ENCODE peak calls at places on chromosomes 1 and 21, in ten cellular contexts. J is thoracic aorta, R is suprapubic skin, Z is astrocyte of the spinal cord, V is choroid plexus epithelial cell, U is GM12865, I is AG04450, M is ovary, D is left ventricle myocardium inferior, T is cardiac fibroblast. N is an unnamed sample.
A peak's percentile ranks its signal among the peaks of the same experiment; 100 is the strongest.

GRCh38 chr1:44826375-44827196 is 16.5 kb downstream of the PTCH2 start:
- DNase-seq in V (peak; percentile 38), T (peak; percentile 91), U (no peak), D (peak; percentile 75), I (no peak), R (peak; percentile 77), Z (no peak), M (peak; percentile 54), J (no peak), N (no peak)

GRCh38 chr1:18653375-18653774 is 22.7 kb downstream of the PAX7 start:
- DNase-seq in T (no peak), J (no peak), V (no peak), I (no peak), U (no peak), M (no peak), D (no peak), Z (no peak), R (no peak), N (no peak)

GRCh38 chr1:63955746-63956145 is 181.9 kb downstream of the ROR1 start:
- DNase-seq in T (no peak), J (no peak), M (no peak), U (no peak), I (no peak), Z (no peak), D (no peak), R (no peak), V (no peak), N (no peak)

GRCh38 chr1:40312238-40313205 is 4.6 kb downstream of the COL9A2 start:
- DNase-seq in R (no peak), J (no peak), V (no peak), I (no peak), T (no peak), D (peak; percentile 45), Z (no peak), U (peak; percentile 92), M (no peak), N (no peak)

GRCh38 chr1:151436985-151437384 is 22.3 kb downstream of the POGZ start:
- DNase-seq in J (no peak), T (no peak), V (no peak), M (no peak), I (no peak), Z (no peak), U (no peak), D (no peak), R (no peak), N (no peak)

GRCh38 chr1:17866451-17867029 is 111.4 kb downstream of the ACTL8 start:
- DNase-seq in V (peak; percentile 83), M (no peak), R (no peak), I (peak; percentile 72), U (no peak), T (peak; percentile 81), D (no peak), J (no peak), Z (peak; percentile 79), N (peak; percentile 85)

GRCh38 chr21:17270234-17270633 is 242.6 kb upstream of the CXADR start:
- DNase-seq in Z (peak; percentile 74), I (peak; percentile 1), M (peak; percentile 59), J (no peak), R (no peak), T (peak; percentile 80), D (peak; percentile 20), U (no peak), V (peak; percentile 85), N (peak; percentile 36)

GRCh38 chr1:21929951-21930615 is 7.0 kb downstream of the HSPG2 start:
- DNase-seq in U (no peak), I (no peak), T (peak; percentile 45), Z (no peak), M (no peak), R (no peak), V (no peak), D (no peak), J (no peak), N (peak; percentile 85)

GRCh38 chr1:178096421-178096820 is 2.5 kb downstream of the RASAL2 start:
- DNase-seq in R (no peak), V (peak; percentile 32), U (no peak), T (peak; percentile 19), Z (no peak), M (no peak), I (no peak), D (no peak), J (no peak), N (no peak)

GRCh38 chr1:178094752-178095645 is 1.1 kb downstream of the RASAL2 start:
- DNase-seq in Z (peak; percentile 50), J (no peak), V (peak; percentile 55), I (no peak), T (peak; percentile 45), U (no peak), R (no peak), M (no peak), D (no peak), N (peak; percentile 47)

GRCh38 chr1:178091986-178092745 is 1.7 kb upstream of the RASAL2 start:
- DNase-seq in R (no peak), M (no peak), Z (no peak), U (no peak), T (peak; percentile 73), V (peak; percentile 63), J (no peak), I (no peak), D (no peak), N (peak; percentile 68)

GRCh38 chr1:178093150-178093957 is 550 bp upstream of the RASAL2 start:
- DNase-seq in J (peak; percentile 61), Z (peak; percentile 97), U (peak; percentile 86), T (peak; percentile 98), V (peak; percentile 98), I (peak; percentile 91), D (peak; percentile 93), R (peak; percentile 94), M (peak; percentile 91), N (peak; percentile 97)

DNA sequence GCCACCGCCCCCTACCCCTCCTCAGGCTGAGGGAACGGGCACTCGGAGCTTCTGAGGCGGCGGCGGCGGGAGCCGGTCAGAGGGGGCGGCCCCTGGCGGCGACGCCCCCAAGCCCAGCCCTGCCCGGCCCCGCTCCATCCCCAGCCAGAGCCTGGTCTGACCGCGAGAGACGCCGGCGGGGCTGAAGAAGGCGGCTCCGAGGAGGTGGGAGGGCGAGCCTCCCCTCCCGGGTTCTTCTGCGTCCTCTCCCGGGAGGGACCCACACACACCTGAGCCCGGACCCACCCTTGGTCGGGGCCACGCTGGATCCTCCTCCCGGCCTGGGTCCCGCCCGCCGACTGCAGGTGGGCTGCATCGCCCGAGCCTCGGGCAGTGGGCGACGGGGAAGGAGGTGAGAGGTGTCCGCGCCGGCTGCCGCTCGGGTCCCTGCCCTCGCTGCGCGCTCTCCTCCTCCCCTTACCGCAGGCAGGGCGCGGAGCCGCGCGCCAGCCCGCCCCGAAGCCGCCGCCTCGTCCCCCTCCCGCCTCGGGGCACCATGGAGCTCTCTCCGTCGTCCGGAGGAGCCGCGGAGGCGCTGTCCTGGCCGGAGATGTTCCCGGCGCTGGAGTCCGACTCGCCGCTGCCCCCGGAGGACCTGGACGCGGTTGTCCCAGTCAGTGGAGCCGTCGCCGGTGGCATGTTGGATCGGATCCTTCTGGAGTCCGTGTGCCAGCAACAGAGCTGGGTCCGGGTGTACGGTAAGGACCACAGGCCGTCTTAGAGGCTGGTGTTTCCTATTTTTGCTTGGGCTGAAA is at the start of gene RASAL2:
- DNase-seq in R (peak; percentile 81), T (peak; percentile 75), V (peak; percentile 59), Z (peak; percentile 75), M (peak; percentile 79), U (peak; percentile 6), I (no peak), J (peak; percentile 3), D (peak; percentile 73), N (peak; percentile 64)
- TF ChIP-seq CTCF in R (no peak), T (peak; percentile 28), V (peak; percentile 33), Z (peak; percentile 6), M (no peak), U (no peak), I (peak; percentile 31), J (peak; percentile 33), D (peak; percentile 46), N (peak; percentile 27)

DNA sequence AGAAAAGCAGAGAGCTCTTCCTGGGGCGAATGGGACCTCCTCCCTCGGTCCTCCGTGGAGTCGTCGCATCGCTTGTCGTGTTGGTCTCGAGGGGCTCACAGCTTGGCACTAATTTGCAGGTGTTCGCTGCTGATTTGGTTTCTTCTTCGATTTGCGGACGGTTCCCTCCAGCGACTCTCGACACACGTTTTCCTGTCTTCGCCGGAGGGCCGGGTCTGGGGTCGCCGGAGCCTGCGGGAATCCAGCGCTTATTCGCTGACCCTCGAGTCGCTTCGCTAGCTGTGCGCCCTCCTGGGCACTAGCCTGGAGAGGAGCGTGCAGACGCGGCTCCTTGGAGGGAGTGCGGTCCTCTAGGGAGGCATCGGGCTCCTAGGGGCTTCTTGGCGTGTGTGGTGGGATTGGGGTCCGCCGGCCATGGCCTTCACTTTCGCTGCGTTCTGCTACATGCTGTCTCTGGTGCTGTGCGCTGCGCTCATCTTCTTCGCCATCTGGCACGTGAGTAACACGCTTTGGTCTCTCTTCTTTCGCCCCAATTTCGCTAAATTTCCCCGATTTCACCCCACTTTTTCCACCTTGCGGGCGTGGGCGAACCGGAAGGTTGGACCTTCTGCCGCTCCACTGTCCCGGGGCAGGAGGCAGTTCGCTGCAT is 768 bp downstream of the CNIH3 start:
- DNase-seq in V (no peak), U (no peak), J (no peak), M (no peak), R (no peak), D (no peak), T (no peak), Z (no peak), I (no peak), N (no peak)
- H3K4me3 ChIP-seq in V (peak overlapping the region; percentile 42), U (no peak overlapping the region), J (peak overlapping the region; percentile 65), M (no peak overlapping the region), R (peak overlapping the region; percentile 64), D (peak overlapping the region; percentile 62), T (peak overlapping the region; percentile 67), Z (peak overlapping the region; percentile 78), I (peak overlapping the region; percentile 70), N (peak overlapping the region; percentile 72)

GRCh38 chr1:113256348-113256729 is 134.0 kb upstream of the MAGI3 start:
- DNase-seq in Z (no peak), J (no peak), V (no peak), M (no peak), T (no peak), R (no peak), I (no peak), D (no peak), U (no peak), N (no peak)
- TF ChIP-seq CTCF in Z (no peak), J (no peak), V (no peak), M (no peak), T (no peak), R (no peak), I (no peak), D (no peak), U (no peak), N (no peak)

DNA sequence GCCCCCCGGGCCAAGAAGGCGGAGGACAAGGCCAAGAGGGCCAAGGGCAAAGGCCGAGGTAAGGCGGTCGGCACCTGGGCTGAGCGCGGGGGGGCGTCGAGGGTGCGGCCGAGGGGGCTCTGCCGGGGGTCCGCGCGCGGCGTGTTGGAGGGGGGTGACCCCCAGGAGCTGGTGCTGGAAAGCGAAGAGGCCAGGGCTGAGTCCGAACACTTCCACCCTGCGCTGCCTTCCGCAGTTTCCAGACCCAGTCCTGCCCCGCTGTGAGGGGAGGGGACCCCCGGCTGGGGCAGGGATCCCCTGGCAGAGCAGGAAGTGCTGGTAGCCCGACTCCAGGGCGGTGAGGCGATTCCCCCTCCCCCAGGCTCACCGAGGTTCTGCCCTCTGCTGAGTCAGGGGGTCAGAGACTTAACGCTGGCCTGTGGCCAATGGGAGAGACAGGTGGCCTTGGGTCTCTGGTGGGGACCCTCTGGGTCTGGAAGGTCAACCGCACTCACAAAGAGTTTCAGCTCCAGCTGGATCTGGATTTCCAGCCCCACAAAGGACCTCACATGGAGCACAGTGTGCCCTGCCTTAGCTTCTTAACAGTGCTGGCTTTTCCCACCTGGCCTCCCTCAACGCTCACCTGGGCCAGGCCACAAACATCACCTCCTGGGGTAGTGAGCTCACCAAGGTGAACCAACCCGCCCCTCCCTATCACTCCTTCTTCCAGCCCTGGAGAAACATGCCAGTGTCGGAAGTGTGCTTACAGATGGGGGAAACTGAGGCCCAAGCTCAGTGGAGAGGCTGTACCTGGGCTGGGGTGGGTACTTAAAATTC is 39.8 kb upstream of the SYNC start:
- DNase-seq in U (no peak), M (peak; percentile 62), V (no peak), D (no peak), J (no peak), R (no peak), I (no peak), T (no peak), Z (no peak), N (no peak)
- H3K4me3 ChIP-seq in U (no peak overlapping the region), M (peak overlapping the region; percentile 60), V (peak overlapping the region; percentile 57), D (peak overlapping the region; percentile 83), J (peak overlapping the region; percentile 90), R (peak overlapping the region; percentile 85), I (peak overlapping the region; percentile 68), T (peak overlapping the region; percentile 59), Z (peak overlapping the region; percentile 55), N (peak overlapping the region; percentile 58)